ENCODE peak calls at places on chromosomes 7 and 10, in four cellular contexts. E is SK-N-SH, Y is HCT116, L is HepG2. D is an unnamed sample.

GRCh38 chr7:55409474-55410225 is 44.5 kb downstream of the LANCL2 start:
- DNase-seq in E (peak; percentile 54), Y (no peak), L (no peak), D (peak; percentile 1)

GRCh38 chr7:135853008-135853407 is 104.4 kb upstream of the FAM180A start:
- DNase-seq in E (no peak), Y (no peak), L (no peak), D (no peak)

GRCh38 chr10:11724938-11725776 is 17.0 kb upstream of the ECHDC3 start:
- DNase-seq in E (peak; percentile 78), Y (peak; percentile 56), L (peak; percentile 80), D (peak; percentile 60)

GRCh38 chr7:116981887-116982430 is 28.7 kb downstream of the ST7 start:
- DNase-seq in E (no peak), Y (no peak), L (no peak), D (no peak)

GRCh38 chr7:1693991-1694524 is 24.0 kb downstream of the ELFN1 start:
- DNase-seq in E (peak; percentile 80), Y (no peak), L (no peak), D (no peak)

GRCh38 chr7:85655252-85655651 is 468.4 kb upstream of the SEMA3D start:
- DNase-seq in E (no peak), Y (no peak), L (no peak), D (no peak)

GRCh38 chr10:14608381-14609001 is 166.2 kb downstream of the FAM107B start:
- DNase-seq in E (no peak), Y (no peak), L (peak; percentile 68), D (no peak)

GRCh38 chr10:31215052-31215451 is 104.0 kb upstream of the ZEB1 start:
- DNase-seq in E (no peak), Y (no peak), L (no peak), D (no peak)

GRCh38 chr7:47283497-47284131 is 298.3 kb downstream of the TNS3 start:
- DNase-seq in E (no peak), Y (peak; percentile 56), L (peak; percentile 84), D (no peak)

GRCh38 chr10:13758302-13758701 is 171.5 kb downstream of the PRPF18 start:
- DNase-seq in E (peak; percentile 33), Y (peak; percentile 3), L (no peak), D (no peak)

GRCh38 chr7:2923886-2924574 is 79.9 kb upstream of the GNA12 start:
- DNase-seq in E (no peak), Y (no peak), L (no peak), D (no peak)

GRCh38 chr7:140403878-140404564 is at the start of gene RAB19:
- DNase-seq in E (no peak), Y (peak; percentile 16), L (no peak), D (no peak)

GRCh38 chr7:36186841-36187240 is 33.8 kb downstream of the EEPD1 start:
- DNase-seq in E (no peak), Y (no peak), L (peak; percentile 25), D (no peak)

GRCh38 chr7:39313958-39314357 is 252.2 kb upstream of the YAE1 start:
- DNase-seq in E (no peak), Y (no peak), L (no peak), D (no peak)

GRCh38 chr10:36437367-36437766 is 688.0 kb upstream of the ANKRD30A start:
- DNase-seq in E (no peak), Y (no peak), L (no peak), D (no peak)

GRCh38 chr7:130982160-130982638 is 248.2 kb upstream of the KLF14 start:
- DNase-seq in E (peak; percentile 54), Y (no peak), L (peak; percentile 56), D (no peak)

GRCh38 chr10:103504181-103504783 is 10.8 kb downstream of the NEURL1 start:
- DNase-seq in E (peak; percentile 27), Y (peak; percentile 61), L (peak; percentile 89), D (peak; percentile 28)

GRCh38 chr7:96330193-96330592 is 8.3 kb upstream of the SLC25A13 start:
- DNase-seq in E (no peak), Y (no peak), L (no peak), D (no peak)

GRCh38 chr7:31249671-31250070 is 90.9 kb downstream of the NEUROD6 start:
- DNase-seq in E (no peak), Y (no peak), L (no peak), D (no peak)

GRCh38 chr7:120996333-120996982 is 7.9 kb downstream of the CPED1 start:
- DNase-seq in E (no peak), Y (no peak), L (no peak), D (no peak)

GRCh38 chr7:4189151-4189570 is 492.9 kb upstream of the FOXK1 start:
- DNase-seq in E (peak; percentile 89), Y (no peak), L (no peak), D (no peak)

GRCh38 chr7:74454059-74454947 is 597 bp downstream of the GTF2IRD1 start:
- DNase-seq in E (peak; percentile 89), Y (no peak), L (no peak), D (no peak)

GRCh38 chr10:1706711-1707110 is 30.6 kb downstream of the ADARB2 start:
- DNase-seq in E (no peak), Y (no peak), L (no peak), D (no peak)

GRCh38 chr10:132565516-132566209 is 28.1 kb downstream of the INPP5A start:
- DNase-seq in E (no peak), Y (no peak), L (no peak), D (no peak)

GRCh38 chr10:112002191-112002590 is 181.4 kb downstream of the GPAM start:
- DNase-seq in E (no peak), Y (no peak), L (no peak), D (no peak)

GRCh38 chr10:3068201-3068967 is 1.0 kb downstream of the PFKP start:
- DNase-seq in E (peak; percentile 79), Y (no peak), L (no peak), D (no peak)

GRCh38 chr10:123583639-123584418 is 82.3 kb upstream of the GPR26 start:
- DNase-seq in E (peak; percentile 79), Y (peak; percentile 63), L (peak; percentile 34), D (no peak)

GRCh38 chr10:121070257-121070656 is 219.1 kb downstream of the WDR11 start:
- DNase-seq in E (no peak), Y (peak; percentile 59), L (peak; percentile 46), D (no peak)

GRCh38 chr10:126580873-126581647 is 89.4 kb downstream of the C10orf90 start:
- DNase-seq in E (no peak), Y (no peak), L (no peak), D (no peak)

GRCh38 chr10:49094707-49095106 is 20.6 kb downstream of the VSTM4 start:
- DNase-seq in E (no peak), Y (no peak), L (no peak), D (no peak)

GRCh38 chr10:78619244-78619851 is 449.4 kb upstream of the ZMIZ1 start:
- DNase-seq in E (peak; percentile 61), Y (no peak), L (no peak), D (no peak)

GRCh38 chr7:100130608-100131453 is 4.1 kb downstream of the MBLAC1 start:
- DNase-seq in E (peak; percentile 88), Y (no peak), L (peak; percentile 54), D (no peak)

GRCh38 chr10:22016046-22016705 is 12.6 kb upstream of the DNAJC1 start:
- DNase-seq in E (no peak), Y (no peak), L (no peak), D (no peak)
- TF ChIP-seq JUND in E (no peak), Y (no peak), L (no peak), D (no peak)

DNA sequence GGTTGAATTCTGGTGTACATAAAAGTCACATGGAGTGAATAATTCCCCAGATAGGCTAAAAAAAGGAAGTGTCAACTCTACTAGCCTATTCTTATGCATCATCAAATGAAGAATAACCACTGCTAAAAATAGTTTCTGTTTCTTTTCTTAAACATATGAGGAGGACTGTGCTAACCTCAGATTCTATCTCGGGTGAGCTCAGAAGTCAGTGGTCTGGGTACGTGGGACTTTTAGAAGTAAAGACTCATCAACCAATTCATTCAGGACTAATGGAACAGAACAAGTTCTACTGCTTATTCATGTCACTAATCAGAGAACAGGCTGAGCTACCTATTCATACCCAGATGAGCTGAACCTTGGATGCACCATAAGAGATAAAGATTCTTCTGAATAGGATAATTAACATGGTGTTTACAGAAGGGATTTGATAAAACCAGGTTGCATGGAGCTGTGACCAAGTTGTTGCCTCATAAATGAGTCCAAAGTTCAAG is 9.5 kb upstream of the ASAH2 start:
- DNase-seq in E (no peak), Y (no peak), L (peak; percentile 53), D (peak; percentile 71)
- TF ChIP-seq JUND in E (no peak), Y (no peak), L (no peak), D (no peak)

GRCh38 chr10:129870926-129871660 is 93.0 kb downstream of the EBF3 start:
- DNase-seq in E (peak; percentile 82), Y (no peak), L (no peak), D (no peak)
- TF ChIP-seq JUND in E (no peak), Y (no peak), L (no peak), D (no peak)

GRCh38 chr10:84140036-84140379 is 699 bp downstream of the GHITM start:
- DNase-seq in E (peak; percentile 20), Y (no peak), L (peak; percentile 51), D (no peak)

GRCh38 chr10:84139126-84140035 is at the start of gene GHITM:
- DNase-seq in E (peak; percentile 93), Y (peak; percentile 97), L (peak; percentile 96), D (peak; percentile 92)

GRCh38 chr10:84138478-84139125 is 707 bp upstream of the GHITM start:
- DNase-seq in E (peak; percentile 34), Y (no peak), L (no peak), D (no peak)

GRCh38 chr10:84135836-84136235 is 3.5 kb upstream of the GHITM start:
- DNase-seq in E (no peak), Y (no peak), L (peak; percentile 80), D (no peak)
- TF ChIP-seq JUND in E (no peak), Y (no peak), L (no peak), D (no peak)

GRCh38 chr10:83680470-83680891 is 458.8 kb upstream of the GHITM start:
- DNase-seq in E (no peak), Y (no peak), L (no peak), D (peak; percentile 95)

GRCh38 chr10:83682399-83682798 is 456.9 kb upstream of the GHITM start:
- DNase-seq in E (peak; percentile 36), Y (no peak), L (no peak), D (no peak)

GRCh38 chr10:83678850-83679249 is 460.5 kb upstream of the GHITM start:
- DNase-seq in E (no peak), Y (no peak), L (no peak), D (no peak)

GRCh38 chr10:83677795-83678194 is 461.5 kb upstream of the GHITM start:
- DNase-seq in E (no peak), Y (no peak), L (no peak), D (no peak)
- TF ChIP-seq JUND in E (no peak), Y (no peak), L (no peak), D (no peak)

DNA sequence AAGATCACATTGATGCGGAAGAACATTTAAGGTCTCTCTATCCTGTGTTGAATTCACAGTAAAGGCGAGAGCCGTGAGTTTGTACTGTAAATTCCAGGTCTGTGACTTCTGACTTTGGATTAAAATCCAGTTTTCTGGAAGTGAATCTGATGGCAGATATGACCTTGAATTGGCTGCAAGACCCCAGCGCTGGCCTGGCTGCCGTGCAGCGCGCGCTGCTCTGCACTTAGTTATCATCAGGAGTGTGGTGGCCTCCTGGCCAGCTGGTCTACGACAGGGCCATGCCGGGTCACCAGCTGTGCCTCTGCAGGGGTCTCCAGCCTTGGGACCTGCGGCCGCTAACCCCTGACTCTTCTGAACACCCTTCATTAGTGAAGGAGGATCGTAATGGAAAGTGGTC is 190.7 kb upstream of the SH2B2 start:
- DNase-seq in E (peak; percentile 53), Y (no peak), L (no peak), D (no peak)
- TF ChIP-seq JUND in E (no peak), Y (no peak), L (no peak), D (no peak)